ENCODE peak calls at places on chromosomes 5 and 9, in eight cellular contexts. I, F, V, J, B, X, C and O are unnamed samples.

GRCh38 chr5:96293966-96294886 is 138.8 kb downstream of the PCSK1 start:
- DNase-seq in I (no peak), F (peak), V (no peak), J (no peak), B (no peak), X (no peak), C (no peak), O (no peak)

GRCh38 chr9:89153618-89154017 is 25.0 kb downstream of the SHC3 start:
- DNase-seq in I (no peak), F (peak), V (peak), J (no peak), B (no peak), X (no peak), C (no peak), O (no peak)

GRCh38 chr9:27261517-27262211 is 35.3 kb downstream of the EQTN start:
- DNase-seq in I (no peak), F (peak), V (no peak), J (no peak), B (no peak), X (no peak), C (no peak), O (no peak)

GRCh38 chr5:139670369-139671095 is 22.4 kb downstream of the CXXC5 start:
- DNase-seq in I (no peak), F (no peak), V (no peak), J (no peak), B (peak), X (no peak), C (no peak), O (no peak)

GRCh38 chr5:76615759-76616158 is 7.4 kb downstream of the F2RL2 start:
- DNase-seq in I (no peak), F (peak), V (no peak), J (no peak), B (no peak), X (no peak), C (no peak), O (no peak)

GRCh38 chr5:1901081-1901480 is 18.4 kb upstream of the IRX4 start:
- DNase-seq in I (no peak), F (peak), V (no peak), J (no peak), B (no peak), X (no peak), C (no peak), O (no peak)

GRCh38 chr9:84024041-84024575 is 43.5 kb downstream of the RMI1 start:
- DNase-seq in I (no peak), F (no peak), V (no peak), J (no peak), B (no peak), X (no peak), C (no peak), O (no peak)

GRCh38 chr5:5348135-5348534 is 74.3 kb upstream of the ICE1 start:
- DNase-seq in I (no peak), F (no peak), V (no peak), J (no peak), B (no peak), X (no peak), C (no peak), O (no peak)

GRCh38 chr9:97573482-97574073 is 59.6 kb downstream of the TSTD2 start:
- DNase-seq in I (peak), F (no peak), V (no peak), J (no peak), B (no peak), X (no peak), C (no peak), O (no peak)

GRCh38 chr5:106530150-106530549 is 1140.6 kb downstream of the EFNA5 start:
- DNase-seq in I (no peak), F (no peak), V (no peak), J (no peak), B (no peak), X (no peak), C (no peak), O (no peak)

GRCh38 chr5:39283231-39283818 is 64.0 kb upstream of the FYB1 start:
- DNase-seq in I (no peak), F (peak), V (peak), J (peak), B (no peak), X (peak), C (peak), O (peak)

GRCh38 chr9:133049043-133049442 is 12.7 kb upstream of the CEL start:
- DNase-seq in I (no peak), F (no peak), V (no peak), J (no peak), B (no peak), X (no peak), C (no peak), O (no peak)